ENCODE peak calls at places on chromosome 9, in eight cellular contexts. F, H, Z, D, J, N, P and W are unnamed samples.

GRCh38 chr9:19471737-19472648 is 63.2 kb downstream of the ACER2 start:
- DNase-seq in F (peak), H (peak), Z (peak), D (peak), J (peak), N (peak), P (peak), W (peak)

GRCh38 chr9:113492343-113493079 is 29.0 kb downstream of the RGS3 start:
- DNase-seq in F (peak), H (no peak), Z (no peak), D (peak), J (no peak), N (peak), P (no peak), W (peak)

GRCh38 chr9:137679249-137679648 is 60.4 kb downstream of the EHMT1 start:
- DNase-seq in F (no peak), H (no peak), Z (no peak), D (no peak), J (no peak), N (no peak), P (no peak), W (no peak)

GRCh38 chr9:27379311-27380236 is 82.6 kb upstream of the EQTN start:
- DNase-seq in F (no peak), H (no peak), Z (no peak), D (no peak), J (no peak), N (no peak), P (peak), W (no peak)

GRCh38 chr9:131836021-131836420 is 96.1 kb upstream of the RAPGEF1 start:
- DNase-seq in F (no peak), H (no peak), Z (no peak), D (no peak), J (no peak), N (no peak), P (no peak), W (no peak)

GRCh38 chr9:73565833-73566465 is 414.3 kb downstream of the ANXA1 start:
- DNase-seq in F (no peak), H (peak), Z (no peak), D (peak), J (no peak), N (peak), P (no peak), W (peak)

GRCh38 chr9:841371-842209 is at the start of gene DMRT1:
- DNase-seq in F (no peak), H (no peak), Z (no peak), D (no peak), J (no peak), N (no peak), P (no peak), W (no peak)

GRCh38 chr9:37593877-37594448 is 1.6 kb upstream of the TOMM5 start:
- DNase-seq in F (no peak), H (no peak), Z (no peak), D (no peak), J (no peak), N (no peak), P (no peak), W (no peak)

GRCh38 chr9:120626512-120626911 is 46.5 kb upstream of the CDK5RAP2 start:
- DNase-seq in F (no peak), H (no peak), Z (no peak), D (no peak), J (no peak), N (no peak), P (no peak), W (no peak)

GRCh38 chr9:94160594-94161501 is 76.6 kb downstream of the PTPDC1 start:
- DNase-seq in F (no peak), H (peak), Z (no peak), D (no peak), J (no peak), N (no peak), P (no peak), W (no peak)

GRCh38 chr9:131739988-131740648 is at the start of gene RAPGEF1:
- DNase-seq in F (peak), H (no peak), Z (peak), D (peak), J (no peak), N (no peak), P (no peak), W (no peak)

GRCh38 chr9:36566813-36567217 is 5.9 kb upstream of the MELK start:
- DNase-seq in F (peak), H (peak), Z (no peak), D (peak), J (no peak), N (no peak), P (peak), W (peak)

GRCh38 chr9:4344946-4345345 is 45.1 kb upstream of the GLIS3 start:
- DNase-seq in F (no peak), H (no peak), Z (no peak), D (no peak), J (no peak), N (no peak), P (no peak), W (peak)

GRCh38 chr9:38352716-38353334 is 39.7 kb upstream of the ALDH1B1 start:
- DNase-seq in F (peak), H (no peak), Z (no peak), D (no peak), J (no peak), N (no peak), P (no peak), W (no peak)

GRCh38 chr9:109817846-109818472 is 38.0 kb downstream of the PALM2AKAP2 start:
- DNase-seq in F (peak), H (peak), Z (no peak), D (peak), J (peak), N (peak), P (peak), W (peak)

GRCh38 chr9:86353591-86354047 is 591 bp downstream of the TUT7 start:
- DNase-seq in F (no peak), H (no peak), Z (peak), D (no peak), J (no peak), N (no peak), P (peak), W (peak)

GRCh38 chr9:119091074-119091473 is 278.2 kb downstream of the BRINP1 start:
- DNase-seq in F (no peak), H (no peak), Z (no peak), D (no peak), J (no peak), N (no peak), P (no peak), W (no peak)

GRCh38 chr9:33310748-33311147 is 20.4 kb downstream of the NFX1 start:
- DNase-seq in F (no peak), H (no peak), Z (no peak), D (no peak), J (no peak), N (no peak), P (no peak), W (no peak)

GRCh38 chr9:88534456-88535225 is at the start of gene NXNL2:
- DNase-seq in F (peak), H (peak), Z (peak), D (peak), J (peak), N (peak), P (peak), W (peak)

GRCh38 chr9:97744710-97745708 is 47.9 kb upstream of the XPA start:
- DNase-seq in F (no peak), H (no peak), Z (no peak), D (no peak), J (no peak), N (no peak), P (no peak), W (no peak)

GRCh38 chr9:136511144-136511669 is 28.4 kb upstream of the SEC16A start:
- DNase-seq in F (no peak), H (no peak), Z (no peak), D (no peak), J (no peak), N (no peak), P (no peak), W (no peak)
- H3K27ac ChIP-seq in F (peak), H (no peak), Z (no peak), D (no peak), J (peak), N (no peak), P (no peak), W (no peak)

DNA sequence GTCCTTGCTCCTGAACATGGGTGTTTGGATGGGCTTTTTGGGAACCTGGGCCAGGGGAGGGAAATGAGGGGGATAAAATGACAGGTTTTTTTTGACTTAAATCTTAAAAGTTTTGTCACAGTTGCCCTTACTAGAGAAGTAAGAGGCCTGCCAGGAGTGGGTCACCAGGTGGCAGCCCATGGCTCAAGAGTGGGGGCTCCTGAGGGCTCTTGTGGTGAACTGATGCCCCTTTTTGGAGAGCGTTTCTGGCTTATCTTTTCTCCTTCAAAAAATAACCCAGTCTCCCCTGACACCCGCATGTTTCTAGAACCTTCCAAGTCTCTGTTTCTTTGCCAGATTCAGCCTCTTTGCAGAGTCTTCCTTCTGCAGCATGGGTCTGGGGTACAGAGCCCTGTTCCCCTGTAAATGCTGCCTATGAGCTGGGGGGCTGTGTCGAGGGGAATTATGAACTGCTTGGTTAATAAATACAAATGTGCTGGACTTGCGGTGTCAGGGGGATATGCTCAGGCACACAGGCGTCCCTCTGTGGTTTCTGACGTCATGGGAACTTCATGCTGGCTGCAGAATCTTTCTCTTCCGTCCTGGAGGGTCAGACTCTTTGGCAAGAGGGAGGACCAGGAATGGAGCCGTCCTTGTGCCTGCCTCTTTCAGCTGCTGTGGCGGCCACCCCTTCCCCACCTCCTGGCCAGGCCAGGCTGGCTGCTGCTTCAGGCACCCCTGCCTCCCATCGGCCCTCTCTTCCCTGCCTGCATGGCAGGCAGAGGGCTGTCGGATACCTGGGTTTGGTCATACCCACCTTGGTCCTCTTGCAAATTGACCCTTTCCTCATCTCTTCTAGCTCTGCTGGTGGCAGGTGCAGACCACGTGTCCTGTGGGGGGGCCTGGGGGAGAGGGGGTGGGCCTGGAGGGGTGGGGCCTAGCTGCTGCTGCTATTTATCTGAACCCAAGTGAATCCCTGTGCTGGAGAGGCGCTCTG is 30.1 kb downstream of the PTPA start:
- DNase-seq in F (peak), H (peak), Z (no peak), D (peak), J (peak), N (peak), P (no peak), W (peak)
- H3K4me3 ChIP-seq in F (peak), H (peak), Z (peak), D (peak), J (peak), N (no peak), P (peak), W (peak)

GRCh38 chr9:98773721-98774120 is 22.6 kb downstream of the ANKS6 start:
- DNase-seq in F (peak), H (no peak), Z (no peak), D (no peak), J (no peak), N (no peak), P (no peak), W (no peak)

GRCh38 chr9:98777618-98778017 is 18.7 kb downstream of the ANKS6 start:
- DNase-seq in F (no peak), H (no peak), Z (no peak), D (no peak), J (no peak), N (no peak), P (no peak), W (no peak)

GRCh38 chr9:98775831-98776441 is 20.4 kb downstream of the ANKS6 start:
- DNase-seq in F (peak), H (peak), Z (no peak), D (peak), J (peak), N (peak), P (peak), W (peak)

GRCh38 chr9:98772364-98773155 is 23.8 kb downstream of the ANKS6 start:
- DNase-seq in F (peak), H (no peak), Z (no peak), D (no peak), J (no peak), N (no peak), P (no peak), W (no peak)

DNA sequence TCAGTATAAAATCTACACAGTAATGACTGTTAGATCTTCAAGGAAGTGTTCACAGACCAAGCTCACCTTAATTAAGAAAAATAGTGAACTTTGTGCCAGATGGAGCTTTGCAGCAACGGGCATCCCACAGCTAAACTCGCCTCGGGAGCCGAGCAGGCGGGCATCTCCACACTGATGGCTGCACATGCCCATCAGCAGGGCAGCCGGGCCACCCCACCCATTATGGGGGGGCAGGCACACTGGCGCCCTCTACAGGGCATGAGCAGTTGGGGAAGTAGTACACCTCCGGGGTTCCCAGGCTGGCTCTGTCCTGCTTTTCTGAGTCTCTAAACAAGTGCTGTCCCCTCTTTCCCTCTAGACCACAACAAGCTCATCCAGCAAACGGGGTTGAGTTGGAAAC is 21.6 kb downstream of the ANKS6 start:
- DNase-seq in F (peak), H (no peak), Z (no peak), D (no peak), J (peak), N (no peak), P (peak), W (no peak)
- TF ChIP-seq CTCF in F (peak), H (peak), Z (peak), D (peak), J (peak), N (peak), P (peak), W (peak)

GRCh38 chr9:108442604-108443277 is 413.0 kb downstream of the ACTL7B start:
- DNase-seq in F (no peak), H (no peak), Z (no peak), D (no peak), J (no peak), N (no peak), P (no peak), W (no peak)
- H3K27ac ChIP-seq in F (no peak), H (no peak), Z (no peak), D (peak), J (no peak), N (no peak), P (no peak), W (no peak)